ENCODE peak calls at places on chromosomes 12 and 14, in four cellular contexts. Y, I, F and Z are unnamed samples.

GRCh38 chr12:120079352-120080042 is 37.1 kb downstream of the RAB35 start:
- DNase-seq in Y (no peak), I (no peak), F (peak; percentile 38), Z (no peak)

GRCh38 chr12:52753283-52753682 is 23.9 kb downstream of the KRT76 start:
- DNase-seq in I (no peak), F (no peak), Y (no peak), Z (no peak)

GRCh38 chr12:71005166-71005565 is 84.6 kb upstream of the PTPRR start:
- DNase-seq in F (no peak), Y (no peak), I (no peak), Z (no peak)

GRCh38 chr14:40691066-40691465 is 915.6 kb upstream of the LRFN5 start:
- DNase-seq in Y (no peak), F (no peak), I (no peak), Z (no peak)

GRCh38 chr14:65239143-65239672 is 136.9 kb upstream of the MAX start:
- DNase-seq in F (peak; percentile 89), Y (no peak), I (peak; percentile 85), Z (no peak)

GRCh38 chr12:93870020-93870795 is 193.0 kb downstream of the CRADD start:
- DNase-seq in F (no peak), Y (no peak), I (no peak), Z (no peak)

GRCh38 chr12:17278946-17279345 is 673.0 kb upstream of the LMO3 start:
- DNase-seq in Y (no peak), F (no peak), I (no peak), Z (no peak)

GRCh38 chr12:56677680-56678079 is 10.4 kb downstream of the PTGES3 start:
- DNase-seq in F (no peak), Y (no peak), I (no peak), Z (no peak)

GRCh38 chr12:77924703-77925102 is 94.0 kb downstream of the NAV3 start:
- DNase-seq in F (peak; percentile 76), I (peak; percentile 76), Y (no peak), Z (no peak)